ENCODE peak calls at places on chromosomes 13 and 19, in four cellular contexts. H is Peyer's patch, O is neural progenitor cell, J is H1. Z is an unnamed sample.

GRCh38 chr13:112897603-112897955 is 71.4 kb upstream of the MCF2L start:
- DNase-seq in O (no peak), J (no peak), H (no peak), Z (no peak)

GRCh38 chr19:488505-489417 is 7.5 kb upstream of the MADCAM1 start:
- DNase-seq in O (peak; percentile 97), J (peak; percentile 60), H (peak; percentile 92), Z (peak; percentile 94)

GRCh38 chr19:30376272-30376671 is 4.1 kb downstream of the ZNF536 start:
- DNase-seq in O (no peak), J (no peak), H (no peak), Z (no peak)

GRCh38 chr19:39592381-39592780 is 9.9 kb upstream of the LGALS13 start:
- DNase-seq in J (no peak), O (no peak), H (no peak), Z (no peak)

GRCh38 chr19:4930664-4931063 is 21.4 kb downstream of the UHRF1 start:
- DNase-seq in H (no peak), J (no peak), O (no peak), Z (no peak)

GRCh38 chr19:29004796-29005195 is 208.2 kb downstream of the UQCRFS1 start:
- DNase-seq in H (no peak), J (no peak), O (no peak), Z (no peak)

GRCh38 chr13:61410669-61411297 is 4.9 kb downstream of the PCDH20 start:
- DNase-seq in H (no peak), J (no peak), O (peak; percentile 16), Z (no peak)

GRCh38 chr19:14731200-14731599 is 41.4 kb downstream of the ZNF333 start:
- DNase-seq in O (no peak), J (no peak), H (no peak), Z (no peak)

GRCh38 chr13:106709509-106709908 is 141.6 kb upstream of the ARGLU1 start:
- DNase-seq in O (no peak), J (no peak), H (no peak), Z (no peak)

GRCh38 chr13:36559388-36559787 is 114.4 kb upstream of the SERTM1 start:
- DNase-seq in H (no peak), J (no peak), O (no peak), Z (no peak)

GRCh38 chr19:39558623-39559117 is 18.7 kb upstream of the EID2 start:
- DNase-seq in H (no peak), J (no peak), O (no peak), Z (no peak)

GRCh38 chr19:28424041-28424440 is 788.9 kb downstream of the UQCRFS1 start:
- DNase-seq in O (peak; percentile 64), J (peak; percentile 54), H (no peak), Z (no peak)

GRCh38 chr13:44703371-44703770 is 127.2 kb upstream of the TSC22D1 start:
- DNase-seq in J (no peak), H (no peak), O (no peak), Z (no peak)

GRCh38 chr19:49861541-49862410 is 5.6 kb downstream of the PNKP start:
- DNase-seq in O (no peak), J (no peak), H (no peak), Z (no peak)

GRCh38 chr19:36488816-36489138 is 584 bp downstream of the ZNF566 start:
- DNase-seq in J (no peak), H (peak; percentile 49), O (peak; percentile 18), Z (peak; percentile 43)

GRCh38 chr13:95023405-95023804 is 277.8 kb downstream of the ABCC4 start:
- DNase-seq in J (no peak), O (no peak), H (no peak), Z (no peak)

GRCh38 chr13:101267656-101268055 is 148.7 kb downstream of the NALCN start:
- DNase-seq in O (no peak), J (no peak), H (no peak), Z (no peak)

DNA sequence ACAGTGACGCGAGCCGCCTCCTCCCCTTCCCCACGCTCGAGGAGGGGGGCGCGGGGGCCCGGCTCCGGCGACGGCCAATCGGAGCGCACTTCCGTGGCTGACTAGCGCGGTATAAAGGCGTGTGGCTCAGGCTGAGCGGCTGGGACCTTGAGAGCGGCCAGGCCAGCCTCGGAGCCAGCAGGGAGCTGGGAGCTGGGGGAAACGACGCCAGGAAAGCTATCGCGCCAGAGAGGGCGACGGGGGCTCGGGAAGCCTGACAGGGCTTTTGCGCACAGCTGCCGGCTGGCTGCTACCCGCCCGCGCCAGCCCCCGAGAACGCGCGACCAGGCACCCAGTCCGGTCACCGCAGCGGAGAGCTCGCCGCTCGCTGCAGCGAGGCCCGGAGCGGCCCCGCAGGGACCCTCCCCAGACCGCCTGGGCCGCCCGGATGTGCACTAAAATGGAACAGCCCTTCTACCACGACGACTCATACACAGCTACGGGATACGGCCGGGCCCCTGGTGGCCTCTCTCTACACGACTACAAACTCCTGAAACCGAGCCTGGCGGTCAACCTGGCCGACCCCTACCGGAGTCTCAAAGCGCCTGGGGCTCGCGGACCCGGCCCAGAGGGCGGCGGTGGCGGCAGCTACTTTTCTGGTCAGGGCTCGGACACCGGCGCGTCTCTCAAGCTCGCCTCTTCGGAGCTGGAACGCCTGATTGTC is at the start of gene JUNB:
- DNase-seq in H (peak; percentile 97), O (peak; percentile 90), J (no peak), Z (peak; percentile 98)
- TF ChIP-seq CTCF in H (peak; percentile 32), O (peak; percentile 12), J (no peak), Z (no peak)

GRCh38 chr19:18967358-18968146 is 26.5 kb upstream of the HOMER3 start:
- DNase-seq in H (no peak), J (no peak), O (no peak), Z (no peak)
- H3K27ac ChIP-seq in H (peak overlapping the region; percentile 43), J (no peak overlapping the region), O (no peak overlapping the region), Z (no peak overlapping the region)

GRCh38 chr19:57773488-57773887 is 4.0 kb downstream of the ZNF586 start:
- DNase-seq in H (no peak), J (no peak), O (no peak), Z (no peak)
- H3K9me3 ChIP-seq in H (no peaks in the 10 kb centered on the region), J (no peaks in the 10 kb centered on the region), O (no peaks in the 10 kb centered on the region), Z (peaks cover 54% of the 10 kb centered on the region)

DNA sequence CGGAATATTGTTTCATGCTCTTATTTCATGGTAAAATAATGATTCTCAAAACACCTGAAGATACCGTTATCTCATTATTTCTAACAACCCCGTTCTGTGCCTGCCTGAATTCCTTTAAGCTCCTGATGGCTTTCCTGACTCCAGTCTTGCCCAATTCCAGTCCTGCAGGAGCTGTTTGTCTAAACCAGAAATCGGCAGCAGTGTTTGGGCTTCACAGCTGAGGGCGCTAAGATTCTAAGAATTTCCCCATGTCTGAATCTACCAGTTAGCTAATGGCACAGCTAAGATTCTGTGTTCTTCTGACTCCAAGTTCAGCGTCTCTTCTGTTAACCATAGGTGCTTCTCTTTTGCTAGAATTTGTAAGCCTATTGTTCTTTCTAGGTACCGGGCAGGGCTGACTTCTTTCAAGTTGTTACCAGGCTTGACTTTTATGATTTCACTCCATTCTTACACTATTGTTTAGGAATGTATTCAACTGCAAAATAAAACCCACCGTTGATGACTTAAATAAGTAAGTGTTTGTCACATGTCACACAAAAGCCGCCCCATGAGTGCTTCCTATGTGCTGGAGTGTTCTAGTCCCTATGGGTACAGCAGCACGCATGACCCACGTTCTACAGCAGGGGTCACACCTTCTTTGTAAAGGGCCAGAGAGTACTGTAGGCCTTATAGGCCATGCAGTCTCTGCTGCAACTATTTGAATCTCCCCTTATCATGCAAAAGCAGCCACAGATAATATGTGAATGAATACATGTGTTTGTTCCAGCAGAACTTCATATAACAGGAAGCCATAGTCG is 168.2 kb upstream of the RNF113B start:
- DNase-seq in H (no peak), J (no peak), O (no peak), Z (no peak)
- TF ChIP-seq CTCF in H (no peak), J (no peak), O (no peak), Z (no peak)

Z was measured in CD8-positive, alpha-beta T cell.